ENCODE peak calls at places on chromosomes 4 and X, in five cellular contexts. X is IMR-90, T is thyroid gland, M is AG09309, Y is AG04450. G is an unnamed sample.

GRCh38 chr4:123505077-123505456 is 108.5 kb downstream of the SPRY1 start:
- DNase-seq in X (peak; percentile 20), T (no peak), M (no peak), Y (no peak), G (peak; percentile 34)

GRCh38 chr4:6155996-6156395 is 44.4 kb downstream of the JAKMIP1 start:
- DNase-seq in X (no peak), T (no peak), M (no peak), Y (no peak), G (no peak)

GRCh38 chr4:168864831-168865541 is 145.1 kb downstream of the CBR4 start:
- DNase-seq in X (peak; percentile 67), T (peak; percentile 20), M (no peak), Y (no peak), G (peak; percentile 76)

GRCh38 chrX:80984118-80984517 is 174.4 kb upstream of the BRWD3 start:
- DNase-seq in X (no peak), T (no peak), M (no peak), Y (no peak), G (no peak)

GRCh38 chr4:38871593-38871992 is 4.0 kb downstream of the FAM114A1 start:
- DNase-seq in X (peak; percentile 28), T (no peak), M (no peak), Y (no peak), G (peak; percentile 50)

GRCh38 chrX:48487362-48487785 is 11.4 kb downstream of the FTSJ1 start:
- DNase-seq in X (peak; percentile 89), T (no peak), M (peak; percentile 97), Y (peak; percentile 37), G (peak; percentile 94)

GRCh38 chr4:70505152-70505748 is 13.1 kb upstream of the AMTN start:
- DNase-seq in X (peak; percentile 39), T (peak; percentile 72), M (peak; percentile 5), Y (peak; percentile 7), G (peak; percentile 55)

GRCh38 chr4:40956726-40957255 is 207.0 kb downstream of the NSUN7 start:
- DNase-seq in X (peak; percentile 46), T (no peak), M (no peak), Y (no peak), G (peak; percentile 13)

GRCh38 chr4:163380703-163381102 is 37.0 kb downstream of the NPY5R start:
- DNase-seq in X (no peak), T (no peak), M (no peak), Y (no peak), G (no peak)

GRCh38 chr4:12672320-12672719 is 811.8 kb downstream of the RAB28 start:
- DNase-seq in X (no peak), T (no peak), M (no peak), Y (no peak), G (no peak)

GRCh38 chr4:108561086-108561485 is 59.3 kb upstream of the RPL34 start:
- DNase-seq in X (no peak), T (no peak), M (no peak), Y (no peak), G (no peak)

GRCh38 chr4:56480691-56481090 is 13.3 kb downstream of the SRP72 start:
- DNase-seq in X (no peak), T (no peak), M (no peak), Y (no peak), G (no peak)

GRCh38 chrX:40749874-40750273 is 14.5 kb upstream of the MED14 start:
- DNase-seq in X (no peak), T (peak; percentile 24), M (no peak), Y (no peak), G (no peak)

GRCh38 chr4:177005801-177006230 is 213.1 kb upstream of the VEGFC start:
- DNase-seq in X (peak; percentile 84), T (no peak), M (peak; percentile 68), Y (peak; percentile 30), G (peak; percentile 92)

GRCh38 chr4:123120473-123120872 is 198.1 kb upstream of the NUDT6 start:
- DNase-seq in X (peak; percentile 86), T (no peak), M (no peak), Y (no peak), G (peak; percentile 75)

GRCh38 chr4:153467897-153468262 is 1.7 kb downstream of the TMEM131L start:
- DNase-seq in X (no peak), T (no peak), M (no peak), Y (no peak), G (no peak)

GRCh38 chrX:153179131-153179530 is at the start of gene MAGEA1:
- DNase-seq in X (no peak), T (no peak), M (no peak), Y (no peak), G (no peak)

GRCh38 chrX:43559643-43560042 is 96.5 kb upstream of the MAOA start:
- DNase-seq in X (peak; percentile 2), T (peak; percentile 50), M (no peak), Y (no peak), G (peak; percentile 57)

GRCh38 chr4:111960241-111960667 is 185.0 kb upstream of the FAM241A start:
- DNase-seq in X (no peak), T (no peak), M (peak; percentile 1), Y (no peak), G (peak; percentile 74)

DNA sequence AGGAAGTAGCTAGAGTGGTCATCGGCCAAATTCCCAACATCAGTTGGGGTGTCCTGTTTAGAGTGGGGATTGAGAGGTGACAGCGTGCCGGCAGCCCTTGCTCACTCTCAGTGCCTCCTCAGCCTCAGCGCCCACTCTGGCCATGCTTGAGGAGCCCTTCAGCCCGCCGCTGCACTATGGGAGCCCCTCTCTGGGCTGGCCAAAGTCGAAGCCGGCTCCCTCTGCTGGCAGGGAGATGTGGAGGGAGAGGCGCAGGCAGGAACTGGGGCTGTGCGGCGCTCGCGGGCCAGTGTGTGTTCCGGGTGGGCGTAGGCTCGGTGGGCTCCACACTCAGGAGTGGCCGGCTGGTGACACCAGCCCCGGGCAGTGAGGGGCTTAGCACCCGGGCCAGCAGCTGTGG is 7.1 kb upstream of the CENPU start:
- DNase-seq in X (no peak), T (no peak), M (no peak), Y (no peak), G (no peak)
- TF ChIP-seq CTCF in X (no peak), T (no peak), M (no peak), Y (no peak), G (no peak)

GRCh38 chr4:87030124-87030523 is 95.3 kb downstream of the AFF1 start:
- DNase-seq in X (no peak), T (no peak), M (no peak), Y (no peak), G (peak; percentile 41)
- H3K4me3 ChIP-seq in X (no peak overlapping the region), T (no peak overlapping the region), M (no peak overlapping the region), Y (no peak overlapping the region), G (no peak overlapping the region)

GRCh38 chr4:21469438-21470032 is 479.0 kb downstream of the KCNIP4 start:
- DNase-seq in X (no peak), T (no peak), M (peak; percentile 1), Y (no peak), G (peak; percentile 30)
- TF ChIP-seq CTCF in X (peak; percentile 43), T (peak; percentile 51), M (peak; percentile 46), Y (peak; percentile 23), G (peak; percentile 60)

GRCh38 chrX:101550825-101551767 is 749 bp downstream of the ARMCX1 start:
- DNase-seq in X (peak; percentile 20), T (peak; percentile 65), M (no peak), Y (no peak), G (peak; percentile 31)
- H3K4me3 ChIP-seq in X (peak overlapping the region; percentile 80), T (peak overlapping the region; percentile 56), M (peak overlapping the region; percentile 68), Y (peak overlapping the region; percentile 74), G (peak overlapping the region; percentile 70)

GRCh38 chrX:22585831-22586230 is 313.1 kb downstream of the CBLL2 start:
- DNase-seq in X (no peak), T (no peak), M (no peak), Y (no peak), G (no peak)

GRCh38 chrX:22594771-22595170 is 322.1 kb downstream of the CBLL2 start:
- DNase-seq in X (no peak), T (no peak), M (no peak), Y (no peak), G (no peak)

DNA sequence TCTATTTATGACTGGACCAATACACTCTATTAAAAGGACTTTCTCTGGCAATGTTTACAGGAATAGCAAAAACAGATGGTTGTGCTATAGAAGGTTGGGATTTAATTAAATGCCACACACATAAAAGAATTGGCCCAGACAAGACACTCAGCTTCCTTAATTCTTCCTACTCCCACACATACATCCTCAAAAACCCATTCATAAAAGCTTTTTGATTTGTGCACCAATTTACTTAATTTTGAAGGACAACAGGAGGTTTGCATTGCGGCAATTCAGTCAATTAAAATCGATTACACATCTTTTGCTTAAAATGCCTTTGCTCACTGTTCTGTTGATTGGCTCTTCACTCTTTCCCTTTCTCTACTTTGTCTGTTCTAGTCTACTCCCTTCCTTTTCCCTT is 317.1 kb downstream of the CBLL2 start:
- DNase-seq in X (no peak), T (no peak), M (no peak), Y (no peak), G (no peak)
- TF ChIP-seq CTCF in X (no peak), T (no peak), M (no peak), Y (no peak), G (no peak)

DNA sequence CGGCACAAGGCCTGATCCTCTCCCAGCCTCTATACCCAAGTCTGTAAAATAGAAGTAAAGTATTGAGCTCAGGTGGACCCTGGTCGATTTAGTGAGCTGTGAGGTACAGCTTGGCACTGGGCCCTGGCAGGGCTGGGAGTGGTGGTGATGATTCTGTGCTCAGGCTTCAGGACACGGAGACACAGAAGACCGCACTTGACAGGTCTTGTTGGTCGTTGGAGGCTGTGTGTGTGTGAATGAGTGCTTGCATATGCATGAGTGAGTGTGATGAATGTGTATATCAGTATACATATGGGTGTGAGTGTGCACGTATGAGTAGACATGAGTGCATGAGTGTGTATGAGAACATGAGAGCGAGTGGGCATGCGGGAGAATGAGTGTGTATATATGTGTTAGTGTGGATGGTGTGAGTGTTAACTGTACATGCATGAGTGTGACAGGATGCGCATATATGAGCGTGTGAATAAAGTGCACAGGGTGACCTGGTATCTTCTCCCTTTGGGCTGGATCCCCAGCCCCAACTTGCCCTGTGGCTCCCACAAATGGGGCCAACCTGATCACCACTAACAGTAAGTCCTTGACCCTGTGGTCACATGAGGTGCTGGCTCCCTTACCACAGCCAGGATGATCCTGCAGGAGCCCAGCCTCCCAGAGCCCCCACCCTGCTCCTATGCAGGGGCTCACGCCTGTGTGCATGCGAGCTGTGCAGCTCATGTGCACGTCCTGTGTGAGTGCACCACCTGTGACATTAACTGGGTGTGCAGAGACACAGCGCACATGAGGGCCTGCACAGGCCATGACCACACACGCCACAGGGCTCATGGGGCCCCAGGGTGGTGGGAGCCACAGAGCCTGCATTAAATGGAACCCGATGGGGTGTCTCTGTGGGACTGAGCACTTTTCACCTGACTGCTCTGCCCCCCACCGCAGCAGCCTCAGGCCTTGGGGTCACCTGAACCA is 20.8 kb downstream of the SH3BP2 start:
- DNase-seq in X (no peak), T (no peak), M (no peak), Y (no peak), G (no peak)
- H3K4me3 ChIP-seq in X (no peak overlapping the region), T (no peak overlapping the region), M (no peak overlapping the region), Y (no peak overlapping the region), G (peak overlapping the region; percentile 34)

GRCh38 chrX:66731398-66731797 is 92.5 kb upstream of the EDA2R start:
- DNase-seq in X (peak; percentile 33), T (peak; percentile 1), M (peak; percentile 25), Y (peak; percentile 7), G (peak; percentile 68)
- TF ChIP-seq CTCF in X (peak; percentile 51), T (peak; percentile 12), M (peak; percentile 40), Y (peak; percentile 46), G (peak; percentile 47)